ENCODE peak calls at places on chromosomes 4 and X, in five cellular contexts. One of them, this sample, is unnamed.

GRCh38 chrX:69050051-69050785 is 115.0 kb downstream of the PJA1 start:
- DNase-seq in HepG2: no peak
- DNase-seq in SK-N-SH: no peak
- DNase-seq in K562: no peak
- DNase-seq in GM12878: no peak
- DNase-seq in this sample: no peak

GRCh38 chr4:47337893-47338292 is 125.6 kb downstream of the COMMD8 start:
- DNase-seq in HepG2: no peak
- DNase-seq in SK-N-SH: no peak
- DNase-seq in K562: no peak
- DNase-seq in GM12878: no peak
- DNase-seq in this sample: no peak

GRCh38 chr4:94131212-94131611 is 76.5 kb upstream of the SMARCAD1 start:
- DNase-seq in HepG2: no peak
- DNase-seq in SK-N-SH: peak; percentile 2
- DNase-seq in K562: no peak
- DNase-seq in GM12878: no peak
- DNase-seq in this sample: no peak

GRCh38 chr4:72505314-72505744 is 63.7 kb downstream of the ADAMTS3 start:
- DNase-seq in HepG2: peak; percentile 24
- DNase-seq in SK-N-SH: peak; percentile 48
- DNase-seq in K562: peak; percentile 22
- DNase-seq in GM12878: no peak
- DNase-seq in this sample: peak; percentile 60

GRCh38 chrX:115030635-115031034 is 13.2 kb upstream of the IL13RA2 start:
- DNase-seq in HepG2: no peak
- DNase-seq in SK-N-SH: no peak
- DNase-seq in K562: no peak
- DNase-seq in GM12878: no peak
- DNase-seq in this sample: no peak

GRCh38 chr4:113882668-113883067 is 96.8 kb downstream of the ARSJ start:
- DNase-seq in HepG2: no peak
- DNase-seq in SK-N-SH: no peak
- DNase-seq in K562: no peak
- DNase-seq in GM12878: no peak
- DNase-seq in this sample: no peak

GRCh38 chrX:53716328-53717088 is 30.0 kb upstream of the HUWE1 start:
- DNase-seq in HepG2: no peak
- DNase-seq in SK-N-SH: no peak
- DNase-seq in K562: no peak
- DNase-seq in GM12878: peak; percentile 87
- DNase-seq in this sample: no peak

GRCh38 chr4:1208266-1208961 is 36.0 kb upstream of the SPON2 start:
- DNase-seq in HepG2: no peak
- DNase-seq in SK-N-SH: no peak
- DNase-seq in K562: no peak
- DNase-seq in GM12878: no peak
- DNase-seq in this sample: no peak

GRCh38 chr4:16315451-16315850 is 89.2 kb upstream of the TAPT1 start:
- DNase-seq in HepG2: no peak
- DNase-seq in SK-N-SH: no peak
- DNase-seq in K562: no peak
- DNase-seq in GM12878: no peak
- DNase-seq in this sample: no peak

GRCh38 chr4:116092961-116093360 is 979.5 kb upstream of the NDST4 start:
- DNase-seq in HepG2: no peak
- DNase-seq in SK-N-SH: no peak
- DNase-seq in K562: no peak
- DNase-seq in GM12878: no peak
- DNase-seq in this sample: no peak
- TF ChIP-seq FOXM1 in HepG2: no peak
- TF ChIP-seq FOXM1 in SK-N-SH: no peak
- TF ChIP-seq FOXM1 in K562: no peak
- TF ChIP-seq FOXM1 in GM12878: no peak
- TF ChIP-seq FOXM1 in this sample: no peak

GRCh38 chrX:39299615-39300014 is 498.4 kb downstream of the MID1IP1 start:
- DNase-seq in HepG2: no peak
- DNase-seq in SK-N-SH: no peak
- DNase-seq in K562: no peak
- DNase-seq in GM12878: no peak
- DNase-seq in this sample: no peak
- TF ChIP-seq FOXM1 in HepG2: no peak
- TF ChIP-seq FOXM1 in SK-N-SH: no peak
- TF ChIP-seq FOXM1 in K562: no peak
- TF ChIP-seq FOXM1 in GM12878: no peak
- TF ChIP-seq FOXM1 in this sample: no peak

GRCh38 chrX:155951237-155951789 is 46.2 kb upstream of the IL9R start:
- DNase-seq in HepG2: no peak
- DNase-seq in SK-N-SH: no peak
- DNase-seq in K562: no peak
- DNase-seq in GM12878: no peak
- DNase-seq in this sample: no peak

GRCh38 chrX:155953055-155953454 is 44.4 kb upstream of the IL9R start:
- DNase-seq in HepG2: no peak
- DNase-seq in SK-N-SH: no peak
- DNase-seq in K562: no peak
- DNase-seq in GM12878: no peak
- DNase-seq in this sample: no peak

GRCh38 chrX:155954793-155955192 is 42.7 kb upstream of the IL9R start:
- DNase-seq in HepG2: no peak
- DNase-seq in SK-N-SH: no peak
- DNase-seq in K562: no peak
- DNase-seq in GM12878: no peak
- DNase-seq in this sample: no peak

DNA sequence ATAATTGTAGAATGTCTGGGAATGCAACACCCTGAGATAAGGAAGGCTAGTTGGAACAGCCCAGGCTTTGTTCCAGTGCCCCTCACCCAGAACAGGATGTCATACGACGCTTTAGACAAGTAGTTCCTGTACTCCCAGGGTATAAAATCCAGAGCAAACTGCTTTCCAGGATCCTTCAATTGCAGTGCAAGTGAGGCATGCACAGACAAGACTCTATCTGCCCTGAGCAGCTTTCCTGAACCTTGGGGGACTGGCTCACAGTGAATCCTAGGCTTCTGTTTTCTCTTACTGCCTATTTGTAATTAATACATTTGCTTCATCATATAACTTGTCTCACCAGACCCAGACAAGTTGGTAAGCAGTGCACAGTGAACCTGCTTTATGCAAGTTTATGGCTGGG is 48.4 kb upstream of the IL9R start:
- DNase-seq in HepG2: no peak
- DNase-seq in SK-N-SH: no peak
- DNase-seq in K562: no peak
- DNase-seq in GM12878: no peak
- DNase-seq in this sample: no peak
- TF ChIP-seq FOXM1 in HepG2: no peak
- TF ChIP-seq FOXM1 in SK-N-SH: no peak
- TF ChIP-seq FOXM1 in K562: no peak
- TF ChIP-seq FOXM1 in GM12878: no peak
- TF ChIP-seq FOXM1 in this sample: no peak

GRCh38 chr4:139145552-139145932 is 31.5 kb downstream of the ELF2 start:
- DNase-seq in HepG2: no peak
- DNase-seq in SK-N-SH: no peak
- DNase-seq in K562: no peak
- DNase-seq in GM12878: no peak
- DNase-seq in this sample: no peak

GRCh38 chr4:139144911-139145551 is 32.0 kb downstream of the ELF2 start:
- DNase-seq in HepG2: no peak
- DNase-seq in SK-N-SH: no peak
- DNase-seq in K562: no peak
- DNase-seq in GM12878: no peak
- DNase-seq in this sample: no peak

GRCh38 chr4:139142980-139143379 is 34.0 kb downstream of the ELF2 start:
- DNase-seq in HepG2: no peak
- DNase-seq in SK-N-SH: no peak
- DNase-seq in K562: no peak
- DNase-seq in GM12878: no peak
- DNase-seq in this sample: no peak

GRCh38 chr4:139144161-139144859 is 32.7 kb downstream of the ELF2 start:
- DNase-seq in HepG2: no peak
- DNase-seq in SK-N-SH: no peak
- DNase-seq in K562: no peak
- DNase-seq in GM12878: no peak
- DNase-seq in this sample: no peak

GRCh38 chr4:139142097-139142496 is 34.9 kb downstream of the ELF2 start:
- DNase-seq in HepG2: no peak
- DNase-seq in SK-N-SH: no peak
- DNase-seq in K562: no peak
- DNase-seq in GM12878: peak; percentile 15
- DNase-seq in this sample: no peak
- TF ChIP-seq FOXM1 in HepG2: no peak
- TF ChIP-seq FOXM1 in SK-N-SH: no peak
- TF ChIP-seq FOXM1 in K562: no peak
- TF ChIP-seq FOXM1 in GM12878: no peak
- TF ChIP-seq FOXM1 in this sample: no peak

DNA sequence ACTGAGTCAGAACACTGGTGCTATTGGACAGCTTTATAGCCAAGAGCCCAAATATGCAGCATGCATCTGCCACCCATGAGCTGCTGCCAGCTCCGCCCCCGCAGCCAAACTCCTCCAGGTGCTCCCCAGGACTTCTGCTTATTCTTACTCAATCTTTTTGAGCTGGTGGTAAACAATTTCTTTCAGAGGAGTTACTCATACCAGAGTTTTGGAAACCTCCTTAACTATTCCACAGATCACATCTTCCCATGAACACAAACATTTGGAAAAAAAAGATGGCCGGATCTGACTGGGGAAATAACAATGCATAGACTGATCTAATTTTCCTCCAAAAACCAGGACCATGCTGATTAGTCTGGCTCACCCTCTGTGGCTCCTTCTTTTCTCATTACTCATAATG is 399.9 kb downstream of the GPM6A start:
- DNase-seq in HepG2: no peak
- DNase-seq in SK-N-SH: no peak
- DNase-seq in K562: no peak
- DNase-seq in GM12878: no peak
- DNase-seq in this sample: no peak
- TF ChIP-seq FOXM1 in HepG2: no peak
- TF ChIP-seq FOXM1 in SK-N-SH: no peak
- TF ChIP-seq FOXM1 in K562: no peak
- TF ChIP-seq FOXM1 in GM12878: no peak
- TF ChIP-seq FOXM1 in this sample: no peak

GRCh38 chr4:146222313-146222712 is 8.0 kb downstream of the REELD1 start:
- DNase-seq in HepG2: no peak
- DNase-seq in SK-N-SH: no peak
- DNase-seq in K562: no peak
- DNase-seq in GM12878: no peak
- DNase-seq in this sample: no peak
- TF ChIP-seq FOXM1 in HepG2: no peak
- TF ChIP-seq FOXM1 in SK-N-SH: no peak
- TF ChIP-seq FOXM1 in K562: no peak
- TF ChIP-seq FOXM1 in GM12878: no peak
- TF ChIP-seq FOXM1 in this sample: no peak

GRCh38 chrX:18810416-18810815 is 103.0 kb downstream of the PPEF1 start:
- DNase-seq in HepG2: no peak
- DNase-seq in SK-N-SH: no peak
- DNase-seq in K562: no peak
- DNase-seq in GM12878: no peak
- DNase-seq in this sample: no peak
- TF ChIP-seq FOXM1 in HepG2: no peak
- TF ChIP-seq FOXM1 in SK-N-SH: no peak
- TF ChIP-seq FOXM1 in K562: no peak
- TF ChIP-seq FOXM1 in GM12878: no peak
- TF ChIP-seq FOXM1 in this sample: no peak

DNA sequence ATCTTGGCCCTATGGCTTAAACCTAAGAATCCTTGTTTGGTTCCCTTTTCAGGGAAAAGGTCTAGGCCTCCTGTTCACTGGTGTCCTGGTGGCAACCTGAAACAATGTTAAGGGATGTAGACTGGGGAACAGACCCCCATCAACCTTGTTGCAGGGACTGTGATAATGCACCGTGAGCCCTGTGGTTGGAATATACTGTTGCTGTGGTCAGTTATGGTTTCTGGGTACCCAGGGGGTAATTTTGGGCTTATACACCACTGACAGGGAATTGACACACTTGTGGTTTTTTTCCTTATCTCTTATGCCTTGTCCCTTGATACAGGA is 64.0 kb upstream of the WDR1 start:
- DNase-seq in HepG2: no peak
- DNase-seq in SK-N-SH: no peak
- DNase-seq in K562: peak; percentile 49
- DNase-seq in GM12878: no peak
- DNase-seq in this sample: no peak
- TF ChIP-seq FOXM1 in HepG2: no peak
- TF ChIP-seq FOXM1 in SK-N-SH: no peak
- TF ChIP-seq FOXM1 in K562: no peak
- TF ChIP-seq FOXM1 in GM12878: no peak
- TF ChIP-seq FOXM1 in this sample: no peak

This sample was measured in HEK293T.